ENCODE peak calls at places on chromosomes 5 and 9, in seven cellular contexts. E is cardiac muscle cell, N is lower lobe of right lung, D is WERI-Rb-1, T is tibial nerve, W is A549, L is small intestine. H is an unnamed sample.
A peak's percentile ranks its signal among the peaks of the same experiment; 100 is the strongest.

GRCh38 chr9:37293664-37294524 is 128.6 kb upstream of the GRHPR start:
- DNase-seq in L (no peak), D (no peak), W (no peak), N (no peak), T (no peak), E (peak; percentile 57), H (peak; percentile 97)

GRCh38 chr9:74838351-74838750 is 49.4 kb downstream of the TRPM6 start:
- DNase-seq in E (no peak), W (no peak), N (no peak), D (no peak), L (no peak), T (no peak), H (no peak)

GRCh38 chr9:81896067-81896466 is 32.2 kb upstream of the SPATA31D4 start:
- DNase-seq in T (no peak), L (no peak), W (no peak), D (no peak), N (no peak), E (no peak), H (no peak)

GRCh38 chr5:6604341-6604740 is 28.5 kb downstream of the NSUN2 start:
- DNase-seq in W (no peak), E (no peak), L (no peak), N (no peak), T (no peak), D (no peak), H (no peak)

GRCh38 chr5:155631116-155631515 is 617.6 kb downstream of the KIF4B start:
- DNase-seq in N (no peak), L (no peak), W (no peak), D (no peak), E (no peak), T (peak; percentile 6), H (no peak)

GRCh38 chr5:21159526-21160059 is 1171.6 kb upstream of the CDH18 start:
- DNase-seq in E (peak; percentile 6), N (no peak), W (no peak), T (no peak), L (no peak), D (no peak), H (no peak)

GRCh38 chr5:72210913-72211670 is 103.8 kb downstream of the MAP1B start:
- DNase-seq in W (peak; percentile 19), T (peak; percentile 48), D (no peak), N (no peak), L (no peak), E (peak; percentile 74), H (no peak)

GRCh38 chr5:123088031-123088805 is 823 bp upstream of the PRDM6 start:
- DNase-seq in W (no peak), L (peak; percentile 21), E (no peak), N (no peak), T (no peak), D (no peak), H (no peak)

GRCh38 chr5:133868946-133869674 is 99.3 kb downstream of the C5orf15 start:
- DNase-seq in E (peak; percentile 82), L (peak; percentile 58), D (peak; percentile 76), W (peak; percentile 75), T (peak; percentile 77), N (peak; percentile 82), H (no peak)

GRCh38 chr9:87425202-87425601 is 72.5 kb upstream of the DAPK1 start:
- DNase-seq in W (no peak), D (no peak), T (no peak), N (no peak), E (no peak), L (no peak), H (no peak)

GRCh38 chr5:141914154-141914743 is 9.4 kb upstream of the DELE1 start:
- DNase-seq in E (peak; percentile 23), L (peak; percentile 49), N (peak; percentile 79), T (no peak), W (no peak), D (no peak), H (no peak)

GRCh38 chr5:19891658-19892057 is 96.3 kb downstream of the CDH18 start:
- DNase-seq in T (no peak), W (no peak), N (no peak), L (no peak), D (no peak), E (peak; percentile 5), H (no peak)

GRCh38 chr5:65326912-65327311 is 154.8 kb downstream of the ADAMTS6 start:
- DNase-seq in L (no peak), W (no peak), E (peak; percentile 27), T (no peak), D (no peak), N (no peak), H (peak; percentile 8)

GRCh38 chr9:19901586-19901985 is 112.7 kb upstream of the SLC24A2 start:
- DNase-seq in T (no peak), E (no peak), D (no peak), L (no peak), N (no peak), W (no peak), H (no peak)

GRCh38 chr5:15266265-15266664 is 233.7 kb upstream of the FBXL7 start:
- DNase-seq in L (no peak), T (no peak), W (no peak), N (no peak), D (no peak), E (no peak), H (no peak)

GRCh38 chr9:76542360-76542759 is 83.4 kb downstream of the GCNT1 start:
- DNase-seq in L (no peak), E (no peak), W (no peak), N (no peak), T (no peak), D (peak; percentile 12), H (no peak)

GRCh38 chr5:168356592-168356991 is 65.1 kb downstream of the WWC1 start:
- DNase-seq in L (no peak), W (no peak), D (no peak), E (no peak), N (no peak), T (no peak), H (no peak)

GRCh38 chr5:153618857-153619256 is 128.4 kb downstream of the GRIA1 start:
- DNase-seq in T (no peak), E (no peak), D (no peak), L (no peak), N (no peak), W (no peak), H (no peak)

GRCh38 chr5:173323121-173323798 is 5.0 kb downstream of the STC2 start:
- DNase-seq in T (no peak), L (no peak), W (no peak), D (no peak), E (no peak), N (no peak), H (no peak)

GRCh38 chr5:173325091-173325698 is 3.0 kb downstream of the STC2 start:
- DNase-seq in T (no peak), L (no peak), N (no peak), W (no peak), E (no peak), D (no peak), H (no peak)

GRCh38 chr5:173321886-173322285 is 6.3 kb downstream of the STC2 start:
- DNase-seq in L (no peak), N (no peak), T (no peak), W (no peak), E (peak; percentile 66), D (no peak), H (no peak)

GRCh38 chr5:173324115-173325001 is 3.9 kb downstream of the STC2 start:
- DNase-seq in E (peak; percentile 97), N (peak; percentile 72), W (no peak), L (peak; percentile 65), D (no peak), T (peak; percentile 23), H (no peak)

GRCh38 chr5:173323799-173324114 is 4.5 kb downstream of the STC2 start:
- DNase-seq in N (no peak), W (no peak), D (no peak), T (no peak), L (no peak), E (no peak), H (no peak)
- H3K4me3 ChIP-seq in N (peak overlapping the region; percentile 32), W (no peak overlapping the region), D (no peak overlapping the region), T (no peak overlapping the region), L (no peak overlapping the region), E (no peak overlapping the region), H (peak overlapping the region; percentile 76)

DNA sequence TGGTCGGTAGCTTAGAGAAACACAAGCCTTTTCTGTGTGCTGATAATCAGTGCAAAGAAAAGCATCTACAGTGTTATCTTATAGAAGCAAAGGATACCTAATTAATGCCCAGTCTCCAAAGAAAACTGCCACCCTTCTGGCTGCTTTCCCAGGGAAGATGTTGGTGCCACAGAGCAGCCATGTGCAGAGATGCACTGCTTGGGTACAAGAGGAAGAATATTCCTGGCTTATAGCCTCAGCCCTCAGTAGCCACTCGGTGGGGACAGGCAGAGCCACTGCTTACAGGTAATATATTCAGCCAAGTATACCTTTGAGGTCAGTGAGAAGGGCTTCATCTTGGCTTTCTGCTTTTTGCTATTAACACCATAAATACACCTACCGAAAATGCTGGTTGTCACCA is 185.3 kb downstream of the PCSK1 start:
- DNase-seq in T (no peak), N (no peak), E (no peak), D (no peak), L (no peak), W (no peak), H (no peak)
- H3K4me3 ChIP-seq in T (no peak overlapping the region), N (no peak overlapping the region), E (no peak overlapping the region), D (no peak overlapping the region), L (no peak overlapping the region), W (no peak overlapping the region), H (no peak overlapping the region)

GRCh38 chr5:147037517-147038205 is 159.1 kb upstream of the PPP2R2B start:
- DNase-seq in E (peak; percentile 50), D (no peak), T (no peak), W (no peak), L (no peak), N (no peak), H (no peak)
- H3K4me3 ChIP-seq in E (no peak overlapping the region), D (no peak overlapping the region), T (no peak overlapping the region), W (no peak overlapping the region), L (no peak overlapping the region), N (no peak overlapping the region), H (no peak overlapping the region)

DNA sequence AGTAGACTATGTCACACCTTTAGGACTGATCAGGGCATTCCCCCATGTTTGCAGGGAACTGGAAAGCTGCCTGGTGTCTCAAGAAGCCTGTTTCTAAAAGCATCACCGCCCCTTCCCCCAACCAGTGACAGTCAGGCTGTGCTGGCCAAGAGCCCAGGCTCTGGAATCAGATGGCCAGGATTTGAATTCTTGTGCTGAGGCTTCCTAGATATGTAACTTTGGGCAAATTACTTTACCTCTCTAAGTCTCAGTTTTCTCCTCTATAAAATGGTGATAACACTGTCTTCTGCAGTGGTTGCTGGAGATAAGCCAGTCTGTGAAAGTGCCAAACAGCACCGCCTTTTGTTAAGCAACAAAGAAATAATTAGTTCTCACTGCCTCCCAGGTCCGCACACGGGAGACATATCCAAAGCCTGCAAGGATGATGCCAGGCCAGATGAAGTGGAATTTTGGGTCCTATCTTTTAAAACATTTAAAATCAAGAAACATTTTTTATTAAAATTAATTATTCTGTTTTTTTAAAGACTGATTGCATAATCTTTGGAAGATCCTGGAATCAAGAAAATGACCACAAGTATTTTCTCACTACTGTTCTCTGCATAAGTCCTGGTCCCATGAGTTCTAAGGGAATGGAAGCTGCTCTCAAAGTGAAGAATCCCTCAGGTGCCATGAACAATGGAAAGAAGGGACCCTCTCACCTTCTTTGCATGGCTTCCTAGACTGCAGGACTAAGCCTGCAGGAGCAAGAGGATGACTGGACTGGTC is 13.9 kb downstream of the SLC31A2 start:
- DNase-seq in W (no peak), L (no peak), E (peak; percentile 77), T (peak; percentile 30), N (no peak), D (no peak), H (no peak)
- H3K4me3 ChIP-seq in W (no peak overlapping the region), L (no peak overlapping the region), E (no peak overlapping the region), T (no peak overlapping the region), N (no peak overlapping the region), D (no peak overlapping the region), H (no peak overlapping the region)